ENCODE peak calls at places on chromosomes 3 and 15, in six cellular contexts. L is ovary, F is astrocyte, D is A549, G is ascending aorta, M is BE2C. A is an unnamed sample. For H3K4me1, the result is how much of the 10 kb centered on the place peaks cover.

GRCh38 chr3:122305818-122306621 is 19.0 kb upstream of the CSTA start:
- DNase-seq in L (no peak), F (no peak), D (no peak), G (no peak), M (peak), A (peak)

GRCh38 chr15:69114231-69114937 is 46.1 kb upstream of the GLCE start:
- DNase-seq in L (no peak), F (no peak), D (no peak), G (no peak), M (peak), A (no peak)

GRCh38 chr3:86973440-86973839 is 17.5 kb downstream of the VGLL3 start:
- DNase-seq in L (no peak), F (peak), D (no peak), G (no peak), M (no peak), A (no peak)

GRCh38 chr15:79970921-79971434 is at the start of gene BCL2A1:
- DNase-seq in L (no peak), F (peak), D (peak), G (no peak), M (no peak), A (no peak)

GRCh38 chr15:71051539-71051938 is 63.7 kb upstream of the THSD4 start:
- DNase-seq in L (no peak), F (peak), D (no peak), G (no peak), M (no peak), A (no peak)

GRCh38 chr15:76803049-76803571 is 102.0 kb downstream of the SCAPER start:
- DNase-seq in L (no peak), F (no peak), D (no peak), G (no peak), M (no peak), A (no peak)

GRCh38 chr3:118529554-118529953 is 505.1 kb downstream of the IGSF11 start:
- DNase-seq in L (no peak), F (no peak), D (no peak), G (no peak), M (no peak), A (no peak)

GRCh38 chr3:184981071-184981470 is 169.1 kb downstream of the VPS8 start:
- DNase-seq in L (no peak), F (no peak), D (no peak), G (no peak), M (no peak), A (peak)

GRCh38 chr3:23203651-23204111 is 554 bp downstream of the UBE2E2 start:
- DNase-seq in L (peak), F (peak), D (peak), G (no peak), M (no peak), A (peak)

GRCh38 chr3:27467545-27467944 is 16.6 kb downstream of the SLC4A7 start:
- DNase-seq in L (no peak), F (no peak), D (peak), G (no peak), M (no peak), A (no peak)

GRCh38 chr3:170982733-170983132 is 43.8 kb downstream of the SLC2A2 start:
- DNase-seq in L (no peak), F (no peak), D (no peak), G (no peak), M (no peak), A (no peak)

GRCh38 chr3:153285194-153285641 is 123.2 kb downstream of the RAP2B start:
- DNase-seq in L (no peak), F (no peak), D (no peak), G (no peak), M (no peak), A (peak)

GRCh38 chr3:73530030-73530411 is 94.7 kb downstream of the PDZRN3 start:
- DNase-seq in L (no peak), F (peak), D (no peak), G (no peak), M (no peak), A (no peak)

GRCh38 chr3:61547625-61548024 is 13.7 kb upstream of the PTPRG start:
- DNase-seq in L (no peak), F (no peak), D (no peak), G (no peak), M (no peak), A (no peak)

GRCh38 chr3:17894434-17895060 is 152.1 kb upstream of the TBC1D5 start:
- DNase-seq in L (no peak), F (peak), D (no peak), G (no peak), M (peak), A (peak)

GRCh38 chr3:59433546-59433945 is 383.7 kb upstream of the CFAP20DC start:
- DNase-seq in L (no peak), F (peak), D (no peak), G (no peak), M (no peak), A (no peak)

GRCh38 chr15:29345549-29346525 is 76.2 kb upstream of the NSMCE3 start:
- DNase-seq in L (no peak), F (no peak), D (no peak), G (no peak), M (no peak), A (no peak)

GRCh38 chr3:183328823-183329222 is 75.8 kb downstream of the B3GNT5 start:
- DNase-seq in L (no peak), F (peak), D (no peak), G (no peak), M (no peak), A (no peak)

GRCh38 chr15:72599855-72600464 is 54.5 kb upstream of the GOLGA6B start:
- DNase-seq in L (no peak), F (peak), D (peak), G (no peak), M (peak), A (peak)

GRCh38 chr15:43899928-43900327 is 73.1 kb downstream of the WDR76 start:
- DNase-seq in L (no peak), F (no peak), D (no peak), G (no peak), M (no peak), A (no peak)

GRCh38 chr3:169964176-169964575 is 2.4 kb upstream of the SEC62 start:
- DNase-seq in L (no peak), F (peak), D (no peak), G (no peak), M (no peak), A (no peak)

GRCh38 chr15:41550066-41550805 is 6.2 kb upstream of the RPAP1 start:
- DNase-seq in L (no peak), F (no peak), D (no peak), G (no peak), M (no peak), A (no peak)
- H3K4me1 ChIP-seq in L (under half), F (under half), D (under half), G (under half), M (under half), A (under half)

GRCh38 chr15:39887832-39888231 is 32.2 kb downstream of the GPR176 start:
- DNase-seq in L (no peak), F (no peak), D (peak), G (no peak), M (no peak), A (peak)

GRCh38 chr15:39887211-39887610 is 32.9 kb downstream of the GPR176 start:
- DNase-seq in L (no peak), F (no peak), D (no peak), G (no peak), M (no peak), A (no peak)

GRCh38 chr15:39889601-39890000 is 30.5 kb downstream of the GPR176 start:
- DNase-seq in L (no peak), F (no peak), D (no peak), G (no peak), M (no peak), A (no peak)

GRCh38 chr15:39888243-39888642 is 31.8 kb downstream of the GPR176 start:
- DNase-seq in L (no peak), F (no peak), D (no peak), G (no peak), M (no peak), A (no peak)

DNA sequence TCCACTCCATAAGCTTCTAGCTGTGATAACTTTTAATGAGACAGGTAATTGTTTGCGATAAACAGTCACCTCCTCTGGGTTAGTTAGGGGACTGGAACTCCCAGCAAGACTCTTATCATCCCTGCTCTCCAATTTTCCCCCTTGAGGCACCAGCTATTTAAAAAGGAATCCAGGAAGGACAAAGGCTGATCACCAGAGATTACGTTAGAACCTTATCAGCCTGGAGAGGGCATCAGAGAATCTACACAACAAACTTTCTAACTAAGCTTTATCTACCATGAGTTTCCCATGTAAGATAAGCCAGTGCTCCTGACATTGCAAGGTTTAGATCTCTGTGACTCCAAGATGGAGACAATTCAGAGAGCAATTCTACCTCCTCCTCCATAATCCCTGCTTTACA is 31.3 kb downstream of the GPR176 start:
- DNase-seq in L (no peak), F (no peak), D (no peak), G (no peak), M (no peak), A (no peak)
- TF ChIP-seq CTCF in L (no peak), F (no peak), D (no peak), G (no peak), M (no peak), A (no peak)

GRCh38 chr3:12479919-12480425 is 4.3 kb upstream of the TSEN2 start:
- DNase-seq in L (no peak), F (peak), D (peak), G (no peak), M (no peak), A (peak)
- H3K4me1 ChIP-seq in L (under half), F (under half), D (under half), G (under half), M (under half), A (under half)

GRCh38 chr3:155983834-155984474 is 113.5 kb downstream of the GMPS start:
- DNase-seq in L (no peak), F (no peak), D (no peak), G (no peak), M (no peak), A (peak)
- TF ChIP-seq CTCF in L (no peak), F (no peak), D (no peak), G (no peak), M (peak), A (no peak)

GRCh38 chr3:190552021-190552420 is 38.1 kb downstream of the IL1RAP start:
- DNase-seq in L (no peak), F (no peak), D (no peak), G (no peak), M (no peak), A (no peak)
- H3K4me1 ChIP-seq in L (under half), F (under half), D (under half), G (under half), M (under half), A (under half)

GRCh38 chr3:133572158-133573053 is 1.1 kb upstream of the CDV3 start:
- DNase-seq in L (peak), F (no peak), D (no peak), G (no peak), M (no peak), A (no peak)

GRCh38 chr3:133574260-133574881 is 885 bp downstream of the CDV3 start:
- DNase-seq in L (peak), F (peak), D (no peak), G (peak), M (peak), A (peak)

GRCh38 chr3:133573629-133574194 is at the start of gene CDV3:
- DNase-seq in L (no peak), F (no peak), D (no peak), G (no peak), M (no peak), A (no peak)

GRCh38 chr3:133575121-133575520 is 1.6 kb downstream of the CDV3 start:
- DNase-seq in L (no peak), F (no peak), D (no peak), G (no peak), M (no peak), A (no peak)

GRCh38 chr3:133573054-133573628 is 345 bp upstream of the CDV3 start:
- DNase-seq in L (peak), F (peak), D (peak), G (peak), M (peak), A (peak)
- TF ChIP-seq CTCF in L (no peak), F (no peak), D (no peak), G (no peak), M (peak), A (no peak)

GRCh38 chr3:52688266-52688665 is 2.4 kb downstream of the GNL3 start:
- DNase-seq in L (no peak), F (no peak), D (no peak), G (no peak), M (no peak), A (no peak)
- H3K4me1 ChIP-seq in L (under half), F (under half), D (under half), G (under half), M (under half), A (half or more)

GRCh38 chr3:43074901-43075689 is 30.8 kb downstream of the POMGNT2 start:
- DNase-seq in L (no peak), F (no peak), D (no peak), G (no peak), M (no peak), A (no peak)
- TF ChIP-seq CTCF in L (no peak), F (no peak), D (no peak), G (no peak), M (no peak), A (no peak)

DNA sequence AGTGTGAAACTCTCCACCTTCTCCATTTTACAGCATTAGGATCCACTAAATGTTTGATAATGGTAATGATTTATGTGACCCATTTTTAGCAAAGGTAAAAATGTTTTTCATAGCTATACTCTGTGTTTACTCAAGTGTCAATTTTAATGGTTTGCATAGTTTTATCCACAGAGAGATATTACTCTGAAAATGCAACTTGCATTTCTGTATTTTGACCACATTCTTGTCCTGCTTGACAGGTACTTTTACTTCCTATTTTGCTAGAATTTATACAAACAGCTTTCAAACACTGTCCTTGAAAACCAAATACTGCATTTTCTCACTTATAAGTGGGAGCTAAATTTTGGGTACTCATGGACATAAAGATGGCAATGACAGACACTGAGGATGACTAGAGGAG is 62.9 kb downstream of the SERPINI1 start:
- DNase-seq in L (no peak), F (no peak), D (no peak), G (no peak), M (no peak), A (no peak)
- H3K4me1 ChIP-seq in L (under half), F (under half), D (under half), G (under half), M (under half), A (under half)

GRCh38 chr3:129606522-129607390 is at the start of gene PLXND1:
- DNase-seq in L (peak), F (peak), D (peak), G (no peak), M (peak), A (peak)

GRCh38 chr3:129605593-129606521 is 619 bp downstream of the PLXND1 start:
- DNase-seq in L (peak), F (peak), D (peak), G (no peak), M (peak), A (peak)

GRCh38 chr3:129603561-129603942 is 2.9 kb downstream of the PLXND1 start:
- DNase-seq in L (no peak), F (no peak), D (no peak), G (no peak), M (no peak), A (no peak)

GRCh38 chr3:129604223-129604941 is 2.1 kb downstream of the PLXND1 start:
- DNase-seq in L (no peak), F (no peak), D (no peak), G (no peak), M (no peak), A (no peak)

GRCh38 chr3:129604942-129605592 is 1.4 kb downstream of the PLXND1 start:
- DNase-seq in L (no peak), F (no peak), D (no peak), G (no peak), M (no peak), A (no peak)
- TF ChIP-seq CTCF in L (peak), F (no peak), D (no peak), G (no peak), M (peak), A (no peak)